ENCODE peak calls at places on chromosomes 2 and 18, in four cellular contexts. T is right lobe of liver, D is GM23338, O is MM.1S. K is an unnamed sample.
A peak's percentile ranks its signal among the peaks of the same experiment; 100 is the strongest.

GRCh38 chr2:54589038-54589339 is 132.9 kb downstream of the SPTBN1 start:
- DNase-seq in O (no peak), T (no peak), D (no peak), K (no peak)

GRCh38 chr2:28754321-28754720 is 2.7 kb downstream of the PPP1CB start:
- DNase-seq in O (no peak), D (no peak), T (no peak), K (no peak)

GRCh38 chr18:23872701-23873550 is 141.6 kb upstream of the TTC39C start:
- DNase-seq in T (no peak), D (peak; percentile 37), O (no peak), K (peak; percentile 39)

GRCh38 chr2:23028106-23028505 is 356.9 kb upstream of the KLHL29 start:
- DNase-seq in O (no peak), T (no peak), D (no peak), K (no peak)

GRCh38 chr2:173401716-173402326 is 47.1 kb downstream of the CDCA7 start:
- DNase-seq in T (no peak), D (peak; percentile 46), O (no peak), K (no peak)

GRCh38 chr2:221308507-221309054 is 263.5 kb downstream of the EPHA4 start:
- DNase-seq in D (no peak), O (no peak), T (no peak), K (no peak)

GRCh38 chr2:135831180-135831812 is 5.7 kb downstream of the LCT start:
- DNase-seq in T (no peak), O (no peak), D (no peak), K (no peak)

GRCh38 chr2:217993817-217994459 is 8.9 kb downstream of the TNS1 start:
- DNase-seq in T (peak; percentile 73), D (peak; percentile 85), O (peak; percentile 27), K (peak; percentile 71)

GRCh38 chr18:72542993-72543361 is 1.2 kb downstream of the CBLN2 start:
- DNase-seq in D (peak; percentile 13), T (no peak), O (peak; percentile 48), K (no peak)

GRCh38 chr2:128732976-128733431 is 414.3 kb upstream of the HS6ST1 start:
- DNase-seq in D (no peak), O (no peak), T (no peak), K (no peak)

GRCh38 chr2:233242231-233242917 is 9.1 kb upstream of the ATG16L1 start:
- DNase-seq in D (no peak), T (no peak), O (no peak), K (no peak)

GRCh38 chr18:34153711-34154110 is 71.0 kb downstream of the NOL4 start:
- DNase-seq in D (no peak), T (no peak), O (no peak), K (no peak)

GRCh38 chr2:63194175-63194574 is 143.5 kb downstream of the OTX1 start:
- DNase-seq in D (no peak), O (no peak), T (no peak), K (no peak)

GRCh38 chr18:80189197-80189865 is 58.0 kb downstream of the PARD6G start:
- DNase-seq in O (no peak), T (no peak), D (no peak), K (no peak)

GRCh38 chr2:105769504-105769903 is 24.8 kb downstream of the NCK2 start:
- DNase-seq in T (no peak), O (no peak), D (peak; percentile 53), K (no peak)

GRCh38 chr2:181456660-181457120 is 496 bp upstream of the ITGA4 start:
- DNase-seq in D (peak; percentile 61), T (peak; percentile 51), O (peak; percentile 90), K (peak; percentile 41)

GRCh38 chr18:57438669-57439616 is 3.8 kb downstream of the ONECUT2 start:
- DNase-seq in D (peak; percentile 12), T (no peak), O (no peak), K (no peak)

GRCh38 chr2:19873014-19873413 is 28.8 kb downstream of the TTC32 start:
- DNase-seq in D (no peak), O (no peak), T (peak; percentile 7), K (no peak)

GRCh38 chr2:232854082-232854481 is 16.0 kb upstream of the SNORC start:
- DNase-seq in D (no peak), O (no peak), T (no peak), K (no peak)

GRCh38 chr2:218822622-218823021 is 9.0 kb downstream of the PRKAG3 start:
- DNase-seq in O (no peak), D (no peak), T (no peak), K (no peak)

GRCh38 chr2:98334439-98335078 is 11.7 kb upstream of the CNGA3 start:
- DNase-seq in T (no peak), D (peak; percentile 83), O (no peak), K (no peak)

GRCh38 chr2:204611764-204612163 is 66.5 kb downstream of the PARD3B start:
- DNase-seq in T (no peak), O (no peak), D (no peak), K (no peak)

GRCh38 chr2:240032406-240033329 is 2.4 kb upstream of the OR6B2 start:
- DNase-seq in T (no peak), D (no peak), O (no peak), K (no peak)

GRCh38 chr2:232838406-232838874 is 31.6 kb upstream of the SNORC start:
- DNase-seq in O (peak; percentile 78), D (peak; percentile 10), T (no peak), K (no peak)

GRCh38 chr18:61295153-61295552 is 38.1 kb upstream of the CDH20 start:
- DNase-seq in T (no peak), O (no peak), D (no peak), K (no peak)

GRCh38 chr2:18001671-18002070 is 123.2 kb downstream of the KCNS3 start:
- DNase-seq in O (no peak), D (peak; percentile 51), T (no peak), K (no peak)
- H3K4me3 ChIP-seq in O (no peak overlapping the region), D (no peak overlapping the region), T (no peak overlapping the region), K (no peak overlapping the region)

DNA sequence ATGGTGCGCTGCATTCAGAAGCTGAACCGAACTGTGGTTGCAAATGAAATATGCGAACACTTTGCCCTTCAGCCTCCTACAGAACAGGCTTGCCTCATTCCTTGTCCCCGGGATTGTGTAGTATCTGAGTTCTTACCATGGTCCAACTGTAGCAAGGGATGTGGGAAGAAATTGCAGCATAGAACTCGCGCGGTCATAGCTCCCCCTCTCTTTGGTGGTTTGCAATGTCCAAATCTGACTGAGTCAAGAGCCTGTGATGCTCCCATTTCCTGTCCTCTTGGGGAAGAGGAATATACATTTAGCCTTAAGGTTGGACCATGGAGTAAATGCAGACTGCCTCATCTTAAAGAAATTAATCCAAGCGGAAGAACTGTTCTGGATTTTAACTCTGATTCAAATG is 291.4 kb downstream of the THSD7B start:
- DNase-seq in D (no peak), T (no peak), O (no peak), K (no peak)
- TF ChIP-seq CTCF in D (no peak), T (no peak), O (no peak), K (no peak)

GRCh38 chr2:45723857-45724256 is 72.4 kb downstream of the PRKCE start:
- DNase-seq in D (no peak), O (no peak), T (no peak), K (no peak)

GRCh38 chr2:45720210-45720609 is 68.7 kb downstream of the PRKCE start:
- DNase-seq in D (peak; percentile 25), O (no peak), T (no peak), K (no peak)

GRCh38 chr2:45722477-45722876 is 71.0 kb downstream of the PRKCE start:
- DNase-seq in D (no peak), O (no peak), T (no peak), K (no peak)

GRCh38 chr2:45721150-45721549 is 69.7 kb downstream of the PRKCE start:
- DNase-seq in O (no peak), D (no peak), T (no peak), K (no peak)

DNA sequence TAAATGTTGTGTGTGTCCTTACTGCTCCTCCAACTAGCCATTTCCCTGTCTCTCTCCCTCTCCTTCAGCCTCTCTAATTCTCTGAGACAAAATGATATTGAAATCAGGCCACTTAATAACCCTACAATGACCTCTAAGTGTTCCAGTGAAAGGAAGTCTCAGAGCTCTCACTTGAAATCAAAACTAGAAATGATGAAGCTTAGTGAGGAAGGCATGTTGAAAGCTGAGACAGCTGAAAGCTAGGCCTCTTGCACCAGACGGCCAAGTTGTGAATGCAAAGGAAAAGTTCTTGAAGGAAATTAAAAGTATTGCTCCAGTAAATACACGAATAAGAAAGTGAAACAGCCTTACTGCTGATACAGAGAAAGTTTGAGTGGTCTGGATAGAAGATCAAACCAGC is 72.9 kb downstream of the PRKCE start:
- DNase-seq in O (peak; percentile 53), D (no peak), T (no peak), K (no peak)
- H3K4me1 ChIP-seq in O (peaks cover 8% of the 10 kb centered on the region), D (peaks cover 4% of the 10 kb centered on the region), T (no peaks in the 10 kb centered on the region), K (no peaks in the 10 kb centered on the region)

DNA sequence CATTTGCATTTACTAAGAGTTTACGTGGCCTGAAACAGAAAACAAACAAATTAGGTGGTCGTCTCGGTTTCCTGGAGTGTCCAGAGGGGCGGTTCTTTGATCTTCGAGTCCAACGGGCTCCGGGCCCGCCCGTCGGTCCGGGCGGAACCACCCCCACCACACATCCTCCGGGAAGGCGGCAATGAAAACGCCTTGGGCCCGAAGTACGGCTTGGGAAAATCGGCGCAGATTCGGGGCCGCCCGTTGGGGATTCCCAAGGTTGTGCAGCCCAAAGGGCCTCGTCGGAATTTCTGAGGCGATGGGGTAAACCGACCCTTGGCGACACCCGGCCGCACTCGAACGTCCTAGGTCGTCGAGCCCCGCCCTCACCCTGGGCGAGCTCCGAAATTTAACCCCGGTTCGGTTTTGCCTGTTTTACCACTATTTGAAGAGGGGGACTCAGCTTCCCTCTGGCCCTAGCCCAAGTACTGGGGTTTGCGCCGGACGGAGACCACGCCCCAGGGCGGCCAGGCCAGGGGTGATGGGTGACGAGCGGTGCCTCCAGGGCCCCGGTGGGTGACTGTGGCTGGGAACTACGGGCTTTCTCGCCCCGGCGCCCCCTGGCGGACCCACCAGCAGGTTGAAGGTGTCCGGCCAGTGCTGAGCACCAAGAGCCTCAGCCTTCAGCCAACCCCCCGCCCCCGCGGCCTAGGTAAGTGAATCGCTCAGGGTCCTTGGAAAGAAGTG is 1.9 kb upstream of the CFAP53 start:
- DNase-seq in T (peak; percentile 88), O (peak; percentile 85), D (peak; percentile 97), K (peak; percentile 75)
- H3K4me3 ChIP-seq in T (peak overlapping the region; percentile 55), O (peak overlapping the region; percentile 53), D (peak overlapping the region; percentile 72), K (peak overlapping the region; percentile 28)

DNA sequence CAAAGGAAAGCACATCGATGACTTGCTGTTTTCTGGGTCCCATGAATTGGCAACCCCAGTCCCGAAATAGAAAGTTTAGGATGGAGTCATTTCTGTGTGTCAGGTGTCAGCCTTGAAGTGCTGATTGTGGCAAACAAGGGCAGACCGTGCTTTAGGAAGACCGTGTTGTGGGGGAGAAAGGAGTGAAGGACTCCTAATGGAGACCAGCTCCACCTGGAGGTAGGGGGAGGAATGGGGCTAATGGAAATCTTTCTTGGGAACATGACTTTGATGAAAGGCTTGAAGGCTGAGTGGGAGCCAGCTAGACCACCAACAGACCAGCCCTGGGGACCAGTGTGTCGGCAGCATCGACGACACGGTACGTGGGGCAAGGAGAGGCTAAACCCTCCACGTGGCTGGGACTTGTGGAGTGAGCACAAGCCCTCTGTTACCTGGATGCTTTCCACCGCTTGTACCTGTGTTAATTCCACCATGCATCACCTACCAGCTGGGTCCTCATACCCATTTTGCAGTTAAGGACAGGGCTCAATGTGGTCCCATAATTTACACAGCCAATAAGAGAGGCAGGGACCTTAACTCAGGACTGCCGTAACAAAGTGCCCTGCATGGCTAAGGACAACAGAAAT is 104.2 kb downstream of the SH3BP4 start:
- DNase-seq in D (peak; percentile 82), T (peak; percentile 55), O (no peak), K (peak; percentile 48)
- TF ChIP-seq CTCF in D (peak; percentile 85), T (peak; percentile 64), O (peak; percentile 21), K (peak; percentile 38)

GRCh38 chr2:130825972-130826253 is 10.8 kb upstream of the ARHGEF4 start:
- DNase-seq in D (no peak), T (no peak), O (no peak), K (no peak)
- H3K4me1 ChIP-seq in D (no peaks in the 10 kb centered on the region), T (no peaks in the 10 kb centered on the region), O (no peaks in the 10 kb centered on the region), K (no peaks in the 10 kb centered on the region)